ENCODE peak calls at places on chromosome 7, in seven cellular contexts. V is tibial artery, S is fibroblast of lung, W is AG10803, O is epithelial cell of esophagus, A is cardiac muscle cell, Y is GM12865. K is an unnamed sample.

GRCh38 chr7:432933-433332 is 86.7 kb downstream of the PDGFA start:
- DNase-seq in Y (no peak), A (no peak), O (no peak), S (no peak), V (no peak), W (no peak), K (no peak)

GRCh38 chr7:129840757-129841156 is 112.0 kb downstream of the UBE2H start:
- DNase-seq in S (no peak), Y (no peak), W (peak), V (no peak), O (no peak), A (no peak), K (no peak)

GRCh38 chr7:100706672-100707311 is 871 bp downstream of the POP7 start:
- DNase-seq in W (no peak), Y (no peak), V (no peak), S (no peak), A (no peak), O (no peak), K (no peak)

GRCh38 chr7:31748084-31748483 is 61.1 kb downstream of the PPP1R17 start:
- DNase-seq in V (no peak), A (no peak), Y (no peak), S (no peak), W (no peak), O (peak), K (no peak)

GRCh38 chr7:47973739-47974138 is 5.7 kb downstream of the HUS1 start:
- DNase-seq in Y (no peak), A (no peak), W (no peak), V (no peak), S (no peak), O (no peak), K (no peak)

GRCh38 chr7:20598479-20599419 is 16.7 kb upstream of the ABCB5 start:
- DNase-seq in W (peak), A (peak), O (peak), S (peak), Y (peak), V (no peak), K (peak)

GRCh38 chr7:31122649-31123058 is 70.5 kb downstream of the ADCYAP1R1 start:
- DNase-seq in W (peak), S (peak), O (peak), V (peak), A (peak), Y (peak), K (peak)

GRCh38 chr7:17368856-17369520 is 70.5 kb downstream of the AHR start:
- DNase-seq in A (no peak), S (no peak), V (no peak), Y (no peak), W (no peak), O (no peak), K (no peak)

GRCh38 chr7:47666164-47666862 is 84.4 kb upstream of the TNS3 start:
- DNase-seq in O (peak), A (no peak), V (no peak), W (peak), Y (no peak), S (peak), K (no peak)

GRCh38 chr7:141587304-141587703 is 36.1 kb downstream of the AGK start:
- DNase-seq in W (no peak), A (no peak), Y (no peak), O (no peak), V (no peak), S (no peak), K (no peak)

GRCh38 chr7:76022026-76022780 is 25.6 kb downstream of the STYXL1 start:
- DNase-seq in Y (no peak), S (no peak), A (no peak), V (no peak), O (no peak), W (no peak), K (no peak)

GRCh38 chr7:155164316-155164715 is 94.2 kb downstream of the HTR5A start:
- DNase-seq in W (no peak), Y (no peak), V (no peak), O (no peak), S (no peak), A (no peak), K (no peak)

GRCh38 chr7:96952974-96953391 is 52.4 kb upstream of the DLX6 start:
- DNase-seq in S (no peak), O (peak), V (no peak), W (peak), A (no peak), Y (no peak), K (no peak)

GRCh38 chr7:48426331-48426965 is 255.2 kb downstream of the ABCA13 start:
- DNase-seq in Y (no peak), V (no peak), S (no peak), O (no peak), W (no peak), A (no peak), K (no peak)

GRCh38 chr7:124649397-124650029 is 116.1 kb downstream of the GPR37 start:
- DNase-seq in S (peak), V (no peak), A (no peak), W (no peak), Y (peak), O (no peak), K (no peak)

GRCh38 chr7:45125193-45125904 is 13.9 kb upstream of the TBRG4 start:
- DNase-seq in V (no peak), Y (no peak), O (no peak), S (no peak), W (no peak), A (no peak), K (no peak)

GRCh38 chr7:784971-785370 is 47.3 kb upstream of the SUN1 start:
- DNase-seq in A (no peak), S (no peak), W (no peak), O (no peak), V (no peak), Y (no peak), K (no peak)

GRCh38 chr7:36155811-36156361 is 2.8 kb downstream of the EEPD1 start:
- DNase-seq in W (peak), S (peak), Y (no peak), V (peak), O (no peak), A (peak), K (peak)

GRCh38 chr7:134660242-134660785 is 13.7 kb downstream of the BPGM start:
- DNase-seq in A (no peak), O (no peak), S (no peak), Y (no peak), W (peak), V (no peak), K (no peak)

GRCh38 chr7:18221377-18222290 is 194.0 kb upstream of the PRPS1L1 start:
- DNase-seq in A (no peak), V (no peak), Y (no peak), O (no peak), S (peak), W (peak), K (no peak)

GRCh38 chr7:4776160-4776623 is 769 bp downstream of the AP5Z1 start:
- DNase-seq in A (no peak), Y (no peak), O (peak), W (no peak), V (no peak), S (no peak), K (no peak)

GRCh38 chr7:102306916-102307677 is 20.4 kb downstream of the SH2B2 start:
- DNase-seq in V (peak), W (peak), S (peak), Y (peak), A (no peak), O (peak), K (no peak)

GRCh38 chr7:142941541-142941940 is 2.3 kb downstream of the LLCFC1 start:
- DNase-seq in O (no peak), Y (no peak), S (no peak), W (no peak), A (no peak), V (no peak), K (no peak)

GRCh38 chr7:151665363-151665762 is 145.7 kb upstream of the RHEB start:
- DNase-seq in Y (no peak), W (peak), O (no peak), V (peak), S (peak), A (peak), K (no peak)

GRCh38 chr7:264541-265191 is 25.3 kb upstream of the FOXL3 start:
- DNase-seq in S (no peak), V (no peak), A (no peak), O (peak), Y (no peak), W (peak), K (no peak)

GRCh38 chr7:742791-743190 is 15.7 kb upstream of the PRKAR1B start:
- DNase-seq in A (no peak), S (no peak), W (no peak), O (no peak), Y (no peak), V (no peak), K (no peak)

GRCh38 chr7:78194609-78195008 is 396.0 kb downstream of the PHTF2 start:
- DNase-seq in W (no peak), A (no peak), S (peak), Y (no peak), V (no peak), O (no peak), K (no peak)

GRCh38 chr7:45155357-45155900 is 2.2 kb upstream of the RAMP3 start:
- DNase-seq in W (no peak), A (no peak), Y (no peak), O (no peak), V (no peak), S (no peak), K (no peak)

GRCh38 chr7:122684504-122684903 is 14.4 kb downstream of the RNF133 start:
- DNase-seq in A (no peak), Y (no peak), O (no peak), W (no peak), V (no peak), S (no peak), K (no peak)

GRCh38 chr7:129163875-129164544 is 19.5 kb downstream of the TSPAN33 start:
- DNase-seq in W (peak), V (no peak), O (peak), A (peak), S (peak), Y (peak), K (peak)

GRCh38 chr7:30645661-30646060 is 36.6 kb downstream of the CRHR2 start:
- DNase-seq in A (no peak), Y (no peak), V (no peak), S (no peak), O (no peak), W (no peak), K (no peak)

GRCh38 chr7:135209225-135209834 is 2.0 kb downstream of the WDR91 start:
- DNase-seq in Y (no peak), O (no peak), S (no peak), V (no peak), A (no peak), W (no peak), K (no peak)

GRCh38 chr7:101911800-101912705 is 94.6 kb downstream of the CUX1 start:
- DNase-seq in V (peak), Y (no peak), S (peak), A (no peak), W (peak), O (no peak), K (no peak)

DNA sequence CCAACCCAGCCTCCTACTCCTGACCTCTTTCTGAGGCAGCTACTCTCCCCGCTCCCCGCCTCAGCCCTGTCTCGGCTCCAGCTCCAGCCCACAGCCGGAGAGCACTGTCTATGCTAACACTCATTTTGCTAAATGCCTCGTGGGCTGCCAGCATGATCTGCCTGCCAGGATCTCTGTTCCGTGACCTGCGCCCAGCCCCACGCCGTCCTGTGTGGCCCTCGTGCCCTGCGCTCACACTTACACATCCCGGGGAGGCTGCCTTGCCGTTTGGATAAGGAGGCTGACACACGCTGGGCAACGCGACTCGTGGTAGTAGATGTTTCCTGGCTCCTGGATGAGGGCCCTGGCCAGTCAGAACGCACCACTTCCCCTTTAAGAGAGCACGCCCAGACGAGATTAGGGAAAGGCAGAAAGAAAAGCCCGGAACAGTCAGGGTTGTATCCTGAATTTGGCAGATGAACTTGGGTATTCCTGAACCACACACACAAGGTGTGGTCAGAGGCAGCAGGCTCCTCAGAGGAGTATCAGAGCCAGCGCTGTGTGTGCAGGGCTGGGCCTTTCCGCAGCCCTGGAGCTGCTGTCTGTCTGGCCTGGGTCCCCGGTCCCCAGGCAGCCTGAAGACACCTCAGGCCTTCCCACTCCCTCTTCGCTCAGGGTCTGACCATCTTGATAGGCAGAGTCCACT is 97.7 kb upstream of the EFCAB10 start:
- DNase-seq in W (peak), A (no peak), S (peak), V (peak), O (peak), Y (peak), K (no peak)
- H3K4me3 ChIP-seq in W (peak), A (no peak), S (no peak), V (peak), O (peak), Y (peak), K (no peak)

DNA sequence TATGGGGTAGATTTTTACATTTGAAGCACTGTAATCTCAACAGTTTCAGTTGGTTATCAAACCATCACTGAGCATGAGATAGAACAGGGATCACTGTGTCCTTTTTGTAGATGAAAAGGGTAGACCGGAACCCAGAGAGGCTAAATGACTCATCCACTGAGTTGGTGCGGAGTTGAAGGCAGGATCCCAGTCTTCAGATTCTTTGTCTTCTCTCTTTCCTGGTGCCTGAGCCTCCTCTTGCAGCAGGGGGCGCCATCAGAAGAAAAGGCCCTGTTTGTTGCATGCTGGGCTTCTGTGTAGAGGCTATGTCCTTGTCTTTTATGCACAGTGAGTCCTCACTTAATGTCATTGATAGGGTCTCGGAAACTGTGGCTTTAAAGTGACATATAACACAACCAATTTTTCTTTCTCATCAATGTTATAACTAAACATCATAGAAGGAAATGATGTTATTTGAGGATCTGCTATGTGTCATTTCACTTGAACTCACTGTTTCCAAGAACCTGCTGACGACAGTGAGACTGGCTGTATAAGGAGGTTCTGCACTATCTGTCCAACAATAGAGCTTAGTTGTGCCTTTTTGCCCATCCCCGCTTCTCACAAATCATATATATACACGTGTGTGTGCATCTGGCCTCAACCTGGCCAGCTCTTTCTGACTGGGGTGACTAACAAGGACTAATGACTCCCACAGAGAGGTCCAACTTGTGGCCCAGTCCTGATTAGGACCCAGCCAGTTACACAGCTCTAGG is 14.3 kb downstream of the ZNF282 start:
- DNase-seq in O (peak), V (no peak), W (peak), Y (peak), A (peak), S (peak), K (no peak)
- TF ChIP-seq CTCF in O (peak), V (peak), W (peak), Y (peak), A (peak), S (peak), K (peak)

DNA sequence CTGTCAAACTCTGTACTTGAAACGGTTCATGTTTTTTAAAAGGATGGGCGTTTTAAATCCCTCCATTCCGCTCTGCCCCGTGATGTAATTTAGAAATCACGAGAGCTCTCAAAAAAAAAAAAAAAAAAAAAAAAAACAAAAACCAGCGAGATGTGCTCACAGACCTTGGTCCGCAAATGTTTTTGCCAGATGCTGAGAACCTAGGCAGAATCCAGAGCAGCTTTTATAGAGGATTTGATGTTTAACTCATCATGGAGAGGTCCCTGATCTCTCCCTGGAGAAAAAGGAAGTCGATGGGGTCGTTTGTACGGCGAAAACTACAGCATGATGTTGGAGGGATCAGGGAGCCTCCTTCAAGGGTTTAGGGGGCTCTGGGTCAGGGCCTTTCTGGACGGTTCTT is 114.8 kb upstream of the CARD11 start:
- DNase-seq in V (no peak), Y (no peak), S (no peak), O (no peak), W (no peak), A (no peak), K (no peak)
- H3K4me3 ChIP-seq in V (no peak), Y (no peak), S (no peak), O (no peak), W (no peak), A (no peak), K (no peak)

DNA sequence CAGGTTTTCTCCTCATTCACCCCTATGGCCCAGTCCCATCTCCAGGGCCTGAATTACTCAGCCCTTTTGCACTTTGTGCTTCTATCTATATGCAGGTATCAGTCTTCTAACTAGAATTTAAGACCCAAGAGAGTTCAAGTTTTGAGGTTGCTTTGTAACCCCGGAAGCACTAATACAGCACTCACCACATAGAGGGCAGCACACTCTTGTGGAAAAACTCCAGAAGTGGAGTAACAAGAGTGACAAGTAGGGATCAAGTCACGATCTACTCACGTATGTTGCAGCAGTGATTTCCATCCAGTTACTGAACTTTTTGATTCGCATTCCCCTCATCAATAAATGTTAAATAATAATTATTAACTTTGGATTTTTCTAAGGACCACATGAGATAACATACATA is 151.0 kb downstream of the CHCHD3 start:
- DNase-seq in Y (peak), W (no peak), V (no peak), A (peak), O (peak), S (peak), K (no peak)
- TF ChIP-seq CTCF in Y (peak), W (no peak), V (no peak), A (peak), O (peak), S (peak), K (peak)

GRCh38 chr7:43689115-43689514 is 40.2 kb downstream of the COA1 start:
- DNase-seq in S (no peak), A (no peak), O (no peak), Y (no peak), W (no peak), V (no peak), K (no peak)
- H3K4me3 ChIP-seq in S (no peak), A (no peak), O (no peak), Y (no peak), W (no peak), V (no peak), K (no peak)

GRCh38 chr7:73599151-73599882 is 20.9 kb upstream of the TBL2 start:
- DNase-seq in V (no peak), O (no peak), A (no peak), S (no peak), Y (no peak), W (no peak), K (no peak)

GRCh38 chr7:73596191-73597065 is 18.0 kb upstream of the TBL2 start:
- DNase-seq in V (no peak), Y (no peak), S (no peak), A (no peak), O (no peak), W (no peak), K (no peak)

GRCh38 chr7:73597978-73598782 is 19.8 kb upstream of the TBL2 start:
- DNase-seq in O (peak), W (no peak), S (no peak), A (no peak), Y (no peak), V (no peak), K (no peak)

GRCh38 chr7:73595358-73595757 is 17.0 kb upstream of the TBL2 start:
- DNase-seq in V (no peak), S (no peak), A (no peak), O (no peak), W (no peak), Y (no peak), K (no peak)

DNA sequence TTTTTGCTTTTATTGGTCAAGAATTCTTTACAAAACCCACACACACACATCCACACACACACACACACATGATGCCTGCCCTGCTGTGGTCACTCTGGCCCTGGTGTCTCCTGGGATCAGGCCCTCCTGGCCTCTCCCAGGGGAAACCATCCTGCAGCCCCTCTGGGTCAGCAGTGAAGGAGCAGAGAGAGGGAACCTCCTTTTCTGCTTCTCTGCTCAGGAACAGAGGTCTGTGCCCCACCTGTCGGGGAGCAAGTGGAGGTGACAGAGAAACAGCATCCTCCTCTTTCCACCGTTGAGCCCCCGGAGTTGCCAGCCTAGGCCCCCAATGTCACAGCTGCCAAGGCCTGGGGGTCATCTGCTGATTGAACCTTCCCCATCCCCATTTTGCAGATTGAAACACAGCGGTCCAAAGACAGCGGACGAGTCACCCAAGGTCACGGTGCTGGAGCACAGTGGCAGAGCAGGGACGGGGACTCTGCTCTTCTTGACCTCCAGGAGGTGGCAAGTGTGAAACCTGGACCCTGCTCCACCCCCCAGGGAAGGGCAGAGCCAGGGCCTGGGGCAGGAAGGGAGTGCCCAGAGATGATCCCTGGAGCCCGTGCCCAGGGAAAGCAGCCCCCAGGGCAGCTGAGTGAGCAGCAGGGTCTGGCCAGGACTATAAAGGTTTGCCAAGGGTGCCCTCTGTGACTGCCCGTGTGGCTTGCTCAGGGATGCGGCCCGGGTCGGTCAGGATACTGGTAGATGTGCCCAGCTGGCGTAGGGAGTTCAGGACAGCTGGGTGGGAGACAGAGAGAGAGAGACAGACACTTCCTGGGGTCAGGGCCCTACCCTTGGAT is 15.0 kb upstream of the TBL2 start:
- DNase-seq in S (no peak), O (no peak), A (no peak), V (no peak), W (no peak), Y (no peak), K (no peak)
- TF ChIP-seq CTCF in S (no peak), O (no peak), A (no peak), V (no peak), W (no peak), Y (no peak), K (no peak)

K was measured in LNCaP clone FGC.